ENCODE peak calls at places on chromosomes 5 and 9, in seven cellular contexts. I, E, V, N, A, Q and M are unnamed samples.

GRCh38 chr5:112491257-112491656 is 72.2 kb upstream of the EPB41L4A start:
- DNase-seq in I (peak; percentile 29), E (peak; percentile 67), V (no peak), N (no peak), A (no peak), Q (peak; percentile 35), M (no peak)

GRCh38 chr9:89633920-89634319 is 29.1 kb downstream of the GADD45G start:
- DNase-seq in I (no peak), E (no peak), V (no peak), N (no peak), A (no peak), Q (no peak), M (no peak)

GRCh38 chr9:94779693-94780290 is 53.3 kb downstream of the AOPEP start:
- DNase-seq in I (no peak), E (no peak), V (no peak), N (no peak), A (no peak), Q (no peak), M (no peak)

GRCh38 chr5:43711496-43711895 is 108.5 kb downstream of the NNT start:
- DNase-seq in I (peak; percentile 4), E (no peak), V (no peak), N (no peak), A (no peak), Q (no peak), M (no peak)

GRCh38 chr5:1728846-1729245 is 70.8 kb downstream of the MRPL36 start:
- DNase-seq in I (no peak), E (no peak), V (no peak), N (peak; percentile 20), A (no peak), Q (peak; percentile 67), M (no peak)

GRCh38 chr9:104993291-104993963 is 65.5 kb upstream of the ABCA1 start:
- DNase-seq in I (no peak), E (peak; percentile 95), V (peak; percentile 54), N (peak; percentile 97), A (no peak), Q (no peak), M (no peak)

GRCh38 chr9:581673-582497 is 259.6 kb upstream of the DMRT1 start:
- DNase-seq in I (peak; percentile 2), E (peak; percentile 72), V (no peak), N (no peak), A (no peak), Q (peak; percentile 4), M (no peak)

GRCh38 chr5:67679184-67679855 is 482.7 kb upstream of the CD180 start:
- DNase-seq in I (no peak), E (peak; percentile 1), V (no peak), N (no peak), A (no peak), Q (no peak), M (no peak)

GRCh38 chr9:4674783-4675182 is 4.6 kb upstream of the CDC37L1 start:
- DNase-seq in I (no peak), E (no peak), V (no peak), N (no peak), A (no peak), Q (no peak), M (no peak)

GRCh38 chr5:74954919-74955318 is 88.7 kb upstream of the FAM169A start:
- DNase-seq in I (no peak), E (no peak), V (no peak), N (no peak), A (no peak), Q (no peak), M (no peak)

GRCh38 chr9:5357431-5358105 is 17.9 kb upstream of the RLN1 start:
- DNase-seq in I (no peak), E (no peak), V (no peak), N (no peak), A (no peak), Q (no peak), M (no peak)

GRCh38 chr5:133149333-133149732 is 97.5 kb downstream of the HSPA4 start:
- DNase-seq in I (no peak), E (no peak), V (no peak), N (no peak), A (no peak), Q (no peak), M (no peak)

GRCh38 chr9:73780916-73781315 is 629.3 kb downstream of the ANXA1 start:
- DNase-seq in I (no peak), E (no peak), V (no peak), N (no peak), A (no peak), Q (no peak), M (no peak)

GRCh38 chr5:175853573-175854230 is 17.7 kb upstream of the CPLX2 start:
- DNase-seq in I (no peak), E (no peak), V (no peak), N (no peak), A (no peak), Q (no peak), M (peak; percentile 87)

GRCh38 chr5:14212838-14213237 is 69.7 kb downstream of the TRIO start:
- DNase-seq in I (no peak), E (no peak), V (no peak), N (no peak), A (no peak), Q (no peak), M (no peak)
- TF ChIP-seq POLR2AphosphoS5 in I (no peak), E (no peak), V (no peak), N (no peak), A (no peak), Q (no peak), M (no peak)

GRCh38 chr9:133342570-133342969 is 5.4 kb downstream of the MED22 start:
- DNase-seq in I (no peak), E (peak; percentile 55), V (no peak), N (no peak), A (no peak), Q (no peak), M (no peak)

GRCh38 chr9:133341369-133342082 is 5.5 kb upstream of the SURF6 start:
- DNase-seq in I (no peak), E (no peak), V (no peak), N (peak; percentile 82), A (no peak), Q (no peak), M (no peak)

GRCh38 chr9:133340916-133341315 is 4.9 kb upstream of the SURF6 start:
- DNase-seq in I (no peak), E (no peak), V (no peak), N (no peak), A (no peak), Q (no peak), M (no peak)

GRCh38 chr9:133340256-133340655 is 4.3 kb upstream of the SURF6 start:
- DNase-seq in I (no peak), E (no peak), V (no peak), N (no peak), A (no peak), Q (no peak), M (peak; percentile 71)

DNA sequence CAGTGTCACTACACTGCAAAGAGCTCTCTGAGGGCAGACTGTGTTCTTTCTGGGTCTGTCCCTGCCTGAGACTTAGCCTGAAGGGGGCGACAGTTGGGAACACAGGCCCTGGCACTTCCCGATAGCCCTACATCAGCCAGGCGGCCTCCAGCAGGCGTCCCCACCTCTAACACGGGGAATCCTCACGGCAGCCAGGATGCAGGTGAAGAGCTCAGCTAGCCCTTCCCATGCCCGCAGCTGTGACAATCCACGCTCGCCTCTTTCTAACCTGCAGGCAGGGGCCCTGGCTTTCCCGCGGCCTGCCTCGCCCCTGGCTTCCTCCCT is 5.9 kb downstream of the MED22 start:
- DNase-seq in I (no peak), E (peak; percentile 77), V (no peak), N (no peak), A (no peak), Q (no peak), M (no peak)
- TF ChIP-seq CTCF in I (no peak), E (peak; percentile 48), V (no peak), N (no peak), A (no peak), Q (peak; percentile 30), M (no peak)

DNA sequence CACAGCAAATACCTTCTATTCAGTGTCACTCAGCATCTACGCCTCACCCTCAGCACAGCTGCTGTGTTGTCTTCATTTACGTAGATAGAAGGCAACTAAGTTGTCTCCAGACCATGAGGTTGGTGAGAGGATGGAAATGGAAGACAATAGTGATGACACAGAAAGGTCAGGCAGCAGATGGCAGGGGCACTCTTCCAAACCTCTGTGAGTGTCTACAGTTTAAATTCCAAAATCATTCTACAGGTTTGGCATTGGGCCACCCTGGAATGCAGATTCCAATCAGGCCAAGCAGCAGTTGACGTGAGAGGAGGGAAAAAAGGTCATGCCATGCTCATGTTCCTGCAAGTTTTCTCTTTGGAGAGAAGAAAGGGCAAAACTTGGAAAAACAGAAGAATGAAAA is 68.7 kb upstream of the ADAMTSL1 start:
- DNase-seq in I (no peak), E (no peak), V (peak; percentile 31), N (no peak), A (no peak), Q (no peak), M (no peak)
- TF ChIP-seq POLR2AphosphoS5 in I (no peak), E (no peak), V (no peak), N (no peak), A (no peak), Q (no peak), M (no peak)

GRCh38 chr9:126661521-126662251 is 48.0 kb downstream of the LMX1B start:
- DNase-seq in I (peak; percentile 12), E (peak; percentile 93), V (peak; percentile 36), N (no peak), A (no peak), Q (no peak), M (no peak)
- TF ChIP-seq CTCF in I (no peak), E (peak; percentile 61), V (no peak), N (no peak), A (no peak), Q (no peak), M (no peak)

DNA sequence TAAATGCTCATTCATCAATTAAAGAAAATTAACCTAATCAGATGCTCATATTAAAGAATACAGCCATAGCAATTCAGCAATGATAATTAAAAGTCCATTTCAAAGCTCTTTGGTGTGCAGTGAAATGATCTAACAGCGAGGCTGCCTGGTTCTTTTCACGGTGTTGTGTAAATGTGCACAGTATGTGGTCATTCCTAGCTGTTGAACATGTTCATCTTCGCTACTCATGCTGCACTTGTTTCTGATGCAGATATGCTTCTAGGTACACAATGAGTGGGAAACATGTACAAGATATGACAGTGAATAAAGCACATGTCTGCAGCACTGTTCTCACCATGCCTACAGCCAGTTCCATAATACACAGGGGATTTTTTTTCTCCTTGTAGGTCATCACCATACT is 163.5 kb downstream of the NR2F1-AS1 start:
- DNase-seq in I (no peak), E (no peak), V (no peak), N (no peak), A (no peak), Q (no peak), M (no peak)
- TF ChIP-seq POLR2AphosphoS5 in I (no peak), E (no peak), V (no peak), N (no peak), A (no peak), Q (no peak), M (no peak)